ENCODE peak calls at places on chromosomes 7 and 10, in seven cellular contexts. M, W, D, A, T, I and J are unnamed samples.

GRCh38 chr10:104339469-104340098 is 1.3 kb upstream of the ITPRIP start:
- DNase-seq in M (peak; percentile 90), W (peak; percentile 84), D (peak; percentile 52), A (no peak), T (no peak), I (peak; percentile 77), J (peak; percentile 85)

GRCh38 chr10:47282657-47283018 is 17.4 kb upstream of the GDF10 start:
- DNase-seq in M (no peak), W (no peak), D (no peak), A (no peak), T (no peak), I (no peak), J (no peak)

GRCh38 chr10:116947838-116948529 is 57.0 kb downstream of the SHTN1 start:
- DNase-seq in M (peak; percentile 50), W (no peak), D (no peak), A (peak; percentile 9), T (no peak), I (peak; percentile 65), J (peak; percentile 55)

GRCh38 chr10:116687633-116688032 is 54.7 kb downstream of the HSPA12A start:
- DNase-seq in M (no peak), W (no peak), D (no peak), A (no peak), T (no peak), I (no peak), J (no peak)

GRCh38 chr7:146492017-146492416 is 375.4 kb downstream of the CNTNAP2 start:
- DNase-seq in M (no peak), W (no peak), D (no peak), A (no peak), T (no peak), I (no peak), J (no peak)

GRCh38 chr10:34078017-34078416 is 737.1 kb downstream of the PARD3 start:
- DNase-seq in M (no peak), W (no peak), D (no peak), A (no peak), T (no peak), I (no peak), J (peak; percentile 23)

GRCh38 chr7:140229591-140230516 is 53.1 kb upstream of the KDM7A start:
- DNase-seq in M (no peak), W (no peak), D (no peak), A (peak; percentile 70), T (no peak), I (no peak), J (no peak)

GRCh38 chr7:116836911-116837310 is 25.5 kb upstream of the CAPZA2 start:
- DNase-seq in M (no peak), W (no peak), D (no peak), A (no peak), T (no peak), I (peak; percentile 91), J (no peak)

GRCh38 chr7:47191876-47192291 is 390.0 kb downstream of the TNS3 start:
- DNase-seq in M (no peak), W (no peak), D (no peak), A (peak; percentile 8), T (no peak), I (no peak), J (no peak)

GRCh38 chr7:27179503-27180430 is 5.3 kb downstream of the HOXA11 start:
- DNase-seq in M (peak; percentile 50), W (no peak), D (peak; percentile 68), A (peak; percentile 34), T (peak; percentile 89), I (no peak), J (peak; percentile 26)

GRCh38 chr7:90760892-90761291 is 164.8 kb downstream of the CDK14 start:
- DNase-seq in M (no peak), W (no peak), D (no peak), A (no peak), T (no peak), I (no peak), J (no peak)

GRCh38 chr7:32298403-32299132 is 191.6 kb downstream of the LSM5 start:
- DNase-seq in M (no peak), W (no peak), D (no peak), A (no peak), T (no peak), I (no peak), J (no peak)

GRCh38 chr7:100629117-100629711 is 12.1 kb downstream of the TFR2 start:
- DNase-seq in M (no peak), W (no peak), D (no peak), A (peak; percentile 71), T (no peak), I (peak; percentile 18), J (peak; percentile 34)

GRCh38 chr10:132447446-132448247 is 50.6 kb downstream of the PWWP2B start:
- DNase-seq in M (peak; percentile 76), W (peak; percentile 47), D (peak; percentile 13), A (no peak), T (no peak), I (peak; percentile 96), J (peak; percentile 87)

DNA sequence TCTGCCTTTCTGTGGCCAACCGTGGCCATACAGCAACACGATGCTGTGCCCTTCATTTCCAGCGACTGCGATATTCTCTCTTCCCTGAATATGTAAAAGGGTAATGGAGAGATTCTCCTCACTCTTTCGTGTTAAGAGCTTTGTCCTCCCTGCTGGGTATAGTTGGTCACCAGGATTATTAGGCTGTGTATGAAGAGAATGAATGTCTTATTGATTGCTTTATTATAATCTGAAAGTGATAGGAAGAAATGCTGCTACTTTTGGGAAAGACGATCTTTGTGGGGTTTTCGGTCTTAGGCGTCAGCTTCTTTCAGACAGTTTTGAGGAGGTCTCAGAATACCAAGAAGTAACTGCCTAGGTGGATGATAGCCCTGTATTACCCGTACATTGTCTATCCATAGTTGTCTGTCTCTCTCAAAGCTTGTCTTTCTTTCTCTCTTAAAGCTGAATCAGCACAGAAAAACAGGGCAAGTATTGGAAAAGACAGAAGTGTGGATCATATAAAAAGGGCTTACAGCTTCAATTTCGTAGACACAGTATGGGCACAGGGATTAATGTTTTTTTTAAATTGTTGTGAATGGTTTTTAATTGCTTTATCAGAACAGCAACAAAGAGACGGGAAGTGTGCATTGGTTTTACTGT is 1.2 kb downstream of the AHCYL2 start:
- DNase-seq in M (no peak), W (no peak), D (no peak), A (no peak), T (no peak), I (peak; percentile 43), J (peak; percentile 34)
- H3K4me3 ChIP-seq in M (peak overlapping the region; percentile 82), W (peak overlapping the region; percentile 63), D (peak overlapping the region; percentile 88), A (peak overlapping the region; percentile 87), T (peak overlapping the region; percentile 82), I (peak overlapping the region; percentile 87), J (peak overlapping the region; percentile 80)

GRCh38 chr7:144670251-144670650 is 165.6 kb downstream of the TPK1 start:
- DNase-seq in M (peak; percentile 48), W (no peak), D (no peak), A (no peak), T (no peak), I (peak; percentile 46), J (peak; percentile 67)
- TF ChIP-seq CTCF in M (no peak), W (no peak), D (no peak), A (no peak), T (no peak), I (no peak), J (peak; percentile 37)

GRCh38 chr10:124550305-124551034 is 88.8 kb downstream of the LHPP start:
- DNase-seq in M (no peak), W (no peak), D (no peak), A (no peak), T (no peak), I (no peak), J (no peak)

GRCh38 chr10:124546957-124547650 is 85.5 kb downstream of the LHPP start:
- DNase-seq in M (no peak), W (no peak), D (no peak), A (no peak), T (no peak), I (no peak), J (no peak)

GRCh38 chr10:124545346-124545745 is 83.7 kb downstream of the LHPP start:
- DNase-seq in M (no peak), W (no peak), D (no peak), A (no peak), T (no peak), I (no peak), J (no peak)

GRCh38 chr10:124545756-124546369 is 84.2 kb downstream of the LHPP start:
- DNase-seq in M (no peak), W (no peak), D (no peak), A (peak; percentile 40), T (no peak), I (no peak), J (no peak)

DNA sequence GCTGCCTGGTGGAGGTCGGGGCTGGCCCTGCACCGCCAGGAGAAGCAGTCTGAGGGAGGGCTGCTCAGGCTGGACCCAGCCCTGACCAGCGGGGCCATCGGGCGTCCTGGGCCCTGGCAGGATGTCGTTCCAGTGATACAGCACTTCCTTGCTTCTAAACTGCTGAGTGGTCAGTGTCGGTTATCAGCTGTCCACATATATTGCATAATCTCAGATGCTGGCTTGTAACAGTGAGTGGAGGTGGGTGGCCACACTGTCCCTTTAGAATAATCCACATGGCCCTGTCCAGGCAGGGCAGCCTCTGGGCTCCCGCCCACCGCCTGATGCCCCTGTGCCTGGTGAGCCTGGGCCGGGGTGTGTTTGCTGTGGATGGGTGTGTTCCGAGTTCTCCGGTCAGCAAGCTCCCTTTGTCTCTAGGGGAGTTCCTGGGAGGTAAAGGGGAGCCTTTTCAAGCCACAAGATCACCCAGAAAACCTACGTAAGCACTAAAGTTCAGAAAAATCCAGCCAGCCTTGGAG is 86.1 kb downstream of the LHPP start:
- DNase-seq in M (peak; percentile 15), W (no peak), D (no peak), A (no peak), T (no peak), I (no peak), J (peak; percentile 42)
- H3K4me3 ChIP-seq in M (no peak overlapping the region), W (no peak overlapping the region), D (no peak overlapping the region), A (no peak overlapping the region), T (no peak overlapping the region), I (no peak overlapping the region), J (no peak overlapping the region)

GRCh38 chr10:91309711-91310110 is 89.2 kb downstream of the PCGF5 start:
- DNase-seq in M (no peak), W (no peak), D (no peak), A (no peak), T (no peak), I (no peak), J (no peak)
- TF ChIP-seq CTCF in M (no peak), W (no peak), D (no peak), A (no peak), T (no peak), I (no peak), J (no peak)

GRCh38 chr10:23192396-23192740 is 256 bp downstream of the PTF1A start:
- DNase-seq in M (no peak), W (no peak), D (no peak), A (no peak), T (no peak), I (no peak), J (no peak)

GRCh38 chr10:23190872-23191763 is 994 bp upstream of the PTF1A start:
- DNase-seq in M (no peak), W (no peak), D (no peak), A (no peak), T (no peak), I (no peak), J (no peak)

GRCh38 chr10:23193435-23194074 is 1.4 kb downstream of the PTF1A start:
- DNase-seq in M (no peak), W (no peak), D (no peak), A (no peak), T (no peak), I (no peak), J (no peak)

GRCh38 chr10:23192741-23193434 is 776 bp downstream of the PTF1A start:
- DNase-seq in M (no peak), W (no peak), D (no peak), A (no peak), T (no peak), I (no peak), J (no peak)

GRCh38 chr10:23191764-23192395 is at the start of gene PTF1A:
- DNase-seq in M (no peak), W (no peak), D (no peak), A (no peak), T (no peak), I (no peak), J (no peak)
- H3K4me3 ChIP-seq in M (no peak within 1 kb of the TSS), W (no peak within 1 kb of the TSS), D (no peak within 1 kb of the TSS), A (no peak within 1 kb of the TSS), T (no peak within 1 kb of the TSS), I (no peak within 1 kb of the TSS), J (no peak within 1 kb of the TSS)